ENCODE peak calls at places on chromosomes 16 and 17, in eight cellular contexts. One of them, this sample, is unnamed.

GRCh38 chr17:75707096-75707720 is 14.1 kb upstream of the ITGB4 start:
- DNase-seq in stomach: peak; percentile 73
- DNase-seq in SK-N-MC: no peak
- DNase-seq in hepatocyte: no peak
- DNase-seq in thoracic aorta: no peak
- DNase-seq in cardiac muscle cell: peak; percentile 38
- DNase-seq in CD8-positive, alpha-beta T cell: no peak
- DNase-seq in left ventricle myocardium inferior: peak; percentile 53
- DNase-seq in this sample: no peak

GRCh38 chr17:19265755-19266154 is 28.6 kb downstream of the EPN2 start:
- DNase-seq in stomach: no peak
- DNase-seq in SK-N-MC: no peak
- DNase-seq in hepatocyte: no peak
- DNase-seq in thoracic aorta: no peak
- DNase-seq in cardiac muscle cell: no peak
- DNase-seq in CD8-positive, alpha-beta T cell: no peak
- DNase-seq in left ventricle myocardium inferior: no peak
- DNase-seq in this sample: no peak

GRCh38 chr17:80545499-80545826 is 825 bp downstream of the RPTOR start:
- DNase-seq in stomach: no peak
- DNase-seq in SK-N-MC: no peak
- DNase-seq in hepatocyte: no peak
- DNase-seq in thoracic aorta: no peak
- DNase-seq in cardiac muscle cell: peak; percentile 27
- DNase-seq in CD8-positive, alpha-beta T cell: no peak
- DNase-seq in left ventricle myocardium inferior: no peak
- DNase-seq in this sample: peak; percentile 39

GRCh38 chr16:85735225-85735722 is 15.6 kb downstream of the C16orf74 start:
- DNase-seq in stomach: peak; percentile 40
- DNase-seq in SK-N-MC: no peak
- DNase-seq in hepatocyte: no peak
- DNase-seq in thoracic aorta: no peak
- DNase-seq in cardiac muscle cell: no peak
- DNase-seq in CD8-positive, alpha-beta T cell: peak; percentile 57
- DNase-seq in left ventricle myocardium inferior: no peak
- DNase-seq in this sample: no peak

GRCh38 chr17:70024253-70024652 is 50.8 kb upstream of the KCNJ16 start:
- DNase-seq in stomach: no peak
- DNase-seq in SK-N-MC: no peak
- DNase-seq in hepatocyte: no peak
- DNase-seq in thoracic aorta: no peak
- DNase-seq in cardiac muscle cell: no peak
- DNase-seq in CD8-positive, alpha-beta T cell: no peak
- DNase-seq in left ventricle myocardium inferior: no peak
- DNase-seq in this sample: no peak

GRCh38 chr17:6140188-6140587 is 70.0 kb downstream of the WSCD1 start:
- DNase-seq in stomach: no peak
- DNase-seq in SK-N-MC: no peak
- DNase-seq in hepatocyte: no peak
- DNase-seq in thoracic aorta: no peak
- DNase-seq in cardiac muscle cell: no peak
- DNase-seq in CD8-positive, alpha-beta T cell: no peak
- DNase-seq in left ventricle myocardium inferior: no peak
- DNase-seq in this sample: no peak

GRCh38 chr17:78390241-78391050 is 12.0 kb downstream of the PGS1 start:
- DNase-seq in stomach: no peak
- DNase-seq in SK-N-MC: no peak
- DNase-seq in hepatocyte: peak; percentile 69
- DNase-seq in thoracic aorta: no peak
- DNase-seq in cardiac muscle cell: peak; percentile 91
- DNase-seq in CD8-positive, alpha-beta T cell: no peak
- DNase-seq in left ventricle myocardium inferior: no peak
- DNase-seq in this sample: peak; percentile 100

GRCh38 chr16:720507-720989 is 398 bp upstream of the ANTKMT start:
- DNase-seq in stomach: no peak
- DNase-seq in SK-N-MC: no peak
- DNase-seq in hepatocyte: peak; percentile 73
- DNase-seq in thoracic aorta: no peak
- DNase-seq in cardiac muscle cell: peak; percentile 82
- DNase-seq in CD8-positive, alpha-beta T cell: no peak
- DNase-seq in left ventricle myocardium inferior: peak; percentile 46
- DNase-seq in this sample: peak; percentile 94

GRCh38 chr17:74677558-74678466 is 34.9 kb downstream of the CD300LF start:
- DNase-seq in stomach: no peak
- DNase-seq in SK-N-MC: no peak
- DNase-seq in hepatocyte: peak; percentile 70
- DNase-seq in thoracic aorta: no peak
- DNase-seq in cardiac muscle cell: peak; percentile 48
- DNase-seq in CD8-positive, alpha-beta T cell: no peak
- DNase-seq in left ventricle myocardium inferior: peak; percentile 55
- DNase-seq in this sample: peak; percentile 19

GRCh38 chr17:15490634-15491261 is 23.3 kb upstream of the CDRT4 start:
- DNase-seq in stomach: no peak
- DNase-seq in SK-N-MC: no peak
- DNase-seq in hepatocyte: peak; percentile 78
- DNase-seq in thoracic aorta: no peak
- DNase-seq in cardiac muscle cell: peak; percentile 65
- DNase-seq in CD8-positive, alpha-beta T cell: no peak
- DNase-seq in left ventricle myocardium inferior: peak; percentile 72
- DNase-seq in this sample: peak; percentile 70

GRCh38 chr16:19559242-19559910 is 3.9 kb downstream of the VPS35L start:
- DNase-seq in stomach: no peak
- DNase-seq in SK-N-MC: peak; percentile 51
- DNase-seq in hepatocyte: peak; percentile 78
- DNase-seq in thoracic aorta: no peak
- DNase-seq in cardiac muscle cell: peak; percentile 77
- DNase-seq in CD8-positive, alpha-beta T cell: no peak
- DNase-seq in left ventricle myocardium inferior: no peak
- DNase-seq in this sample: peak; percentile 8

GRCh38 chr16:68802190-68802589 is 41.1 kb upstream of the TANGO6 start:
- DNase-seq in stomach: no peak
- DNase-seq in SK-N-MC: no peak
- DNase-seq in hepatocyte: peak; percentile 48
- DNase-seq in thoracic aorta: no peak
- DNase-seq in cardiac muscle cell: peak; percentile 94
- DNase-seq in CD8-positive, alpha-beta T cell: no peak
- DNase-seq in left ventricle myocardium inferior: no peak
- DNase-seq in this sample: no peak

GRCh38 chr17:83124871-83125514 is 45.6 kb downstream of the METRNL start:
- DNase-seq in stomach: no peak
- DNase-seq in SK-N-MC: no peak
- DNase-seq in hepatocyte: no peak
- DNase-seq in thoracic aorta: no peak
- DNase-seq in cardiac muscle cell: no peak
- DNase-seq in CD8-positive, alpha-beta T cell: no peak
- DNase-seq in left ventricle myocardium inferior: no peak
- DNase-seq in this sample: no peak

GRCh38 chr16:89155184-89155679 is 16.3 kb upstream of the CDH15 start:
- DNase-seq in stomach: peak; percentile 59
- DNase-seq in SK-N-MC: no peak
- DNase-seq in hepatocyte: peak; percentile 67
- DNase-seq in thoracic aorta: peak; percentile 18
- DNase-seq in cardiac muscle cell: peak; percentile 93
- DNase-seq in CD8-positive, alpha-beta T cell: no peak
- DNase-seq in left ventricle myocardium inferior: peak; percentile 73
- DNase-seq in this sample: peak; percentile 42

GRCh38 chr16:17556276-17557052 is 85.7 kb upstream of the XYLT1 start:
- DNase-seq in stomach: no peak
- DNase-seq in SK-N-MC: no peak
- DNase-seq in hepatocyte: peak; percentile 47
- DNase-seq in thoracic aorta: no peak
- DNase-seq in cardiac muscle cell: peak; percentile 3
- DNase-seq in CD8-positive, alpha-beta T cell: no peak
- DNase-seq in left ventricle myocardium inferior: no peak
- DNase-seq in this sample: peak; percentile 22

GRCh38 chr17:16417896-16418683 is 2.7 kb downstream of the TRPV2 start:
- DNase-seq in stomach: no peak
- DNase-seq in SK-N-MC: no peak
- DNase-seq in hepatocyte: peak; percentile 5
- DNase-seq in thoracic aorta: no peak
- DNase-seq in cardiac muscle cell: peak; percentile 50
- DNase-seq in CD8-positive, alpha-beta T cell: no peak
- DNase-seq in left ventricle myocardium inferior: no peak
- DNase-seq in this sample: peak; percentile 65

GRCh38 chr16:56203052-56203451 is 11.8 kb downstream of the GNAO1 start:
- DNase-seq in stomach: no peak
- DNase-seq in SK-N-MC: no peak
- DNase-seq in hepatocyte: peak; percentile 25
- DNase-seq in thoracic aorta: no peak
- DNase-seq in cardiac muscle cell: peak; percentile 9
- DNase-seq in CD8-positive, alpha-beta T cell: no peak
- DNase-seq in left ventricle myocardium inferior: no peak
- DNase-seq in this sample: peak; percentile 29

GRCh38 chr17:31549525-31550388 is 158.3 kb downstream of the RAB11FIP4 start:
- DNase-seq in stomach: peak; percentile 96
- DNase-seq in SK-N-MC: peak; percentile 55
- DNase-seq in hepatocyte: peak; percentile 94
- DNase-seq in thoracic aorta: peak; percentile 76
- DNase-seq in cardiac muscle cell: peak; percentile 95
- DNase-seq in CD8-positive, alpha-beta T cell: peak; percentile 88
- DNase-seq in left ventricle myocardium inferior: peak; percentile 91
- DNase-seq in this sample: peak; percentile 97

GRCh38 chr16:88928405-88929375 is 48.3 kb downstream of the CBFA2T3 start:
- DNase-seq in stomach: peak; percentile 47
- DNase-seq in SK-N-MC: no peak
- DNase-seq in hepatocyte: no peak
- DNase-seq in thoracic aorta: no peak
- DNase-seq in cardiac muscle cell: no peak
- DNase-seq in CD8-positive, alpha-beta T cell: no peak
- DNase-seq in left ventricle myocardium inferior: no peak
- DNase-seq in this sample: no peak

GRCh38 chr17:79984877-79985276 is 50.8 kb downstream of the TBC1D16 start:
- DNase-seq in stomach: no peak
- DNase-seq in SK-N-MC: no peak
- DNase-seq in hepatocyte: no peak
- DNase-seq in thoracic aorta: no peak
- DNase-seq in cardiac muscle cell: no peak
- DNase-seq in CD8-positive, alpha-beta T cell: no peak
- DNase-seq in left ventricle myocardium inferior: no peak
- DNase-seq in this sample: no peak

GRCh38 chr17:5591966-5592365 is 7.7 kb upstream of the NLRP1 start:
- DNase-seq in stomach: no peak
- DNase-seq in SK-N-MC: no peak
- DNase-seq in hepatocyte: no peak
- DNase-seq in thoracic aorta: no peak
- DNase-seq in cardiac muscle cell: no peak
- DNase-seq in CD8-positive, alpha-beta T cell: no peak
- DNase-seq in left ventricle myocardium inferior: no peak
- DNase-seq in this sample: no peak

GRCh38 chr17:50014471-50015088 is 19.6 kb upstream of the DLX3 start:
- DNase-seq in stomach: peak; percentile 8
- DNase-seq in SK-N-MC: no peak
- DNase-seq in hepatocyte: no peak
- DNase-seq in thoracic aorta: no peak
- DNase-seq in cardiac muscle cell: no peak
- DNase-seq in CD8-positive, alpha-beta T cell: no peak
- DNase-seq in left ventricle myocardium inferior: no peak
- DNase-seq in this sample: no peak
- H3K9me3 ChIP-seq in stomach: peaks cover 30% of the 10 kb centered on the region
- H3K9me3 ChIP-seq in SK-N-MC: no peaks in the 10 kb centered on the region
- H3K9me3 ChIP-seq in hepatocyte: no peaks in the 10 kb centered on the region
- H3K9me3 ChIP-seq in thoracic aorta: peaks cover 17% of the 10 kb centered on the region
- H3K9me3 ChIP-seq in cardiac muscle cell: no peaks in the 10 kb centered on the region
- H3K9me3 ChIP-seq in CD8-positive, alpha-beta T cell: no peaks in the 10 kb centered on the region
- H3K9me3 ChIP-seq in left ventricle myocardium inferior: peaks cover 40% of the 10 kb centered on the region
- H3K9me3 ChIP-seq in this sample: no peaks in the 10 kb centered on the region

GRCh38 chr16:10388987-10389386 is 3.1 kb downstream of the ATF7IP2 start:
- DNase-seq in stomach: no peak
- DNase-seq in SK-N-MC: no peak
- DNase-seq in hepatocyte: no peak
- DNase-seq in thoracic aorta: no peak
- DNase-seq in cardiac muscle cell: no peak
- DNase-seq in CD8-positive, alpha-beta T cell: no peak
- DNase-seq in left ventricle myocardium inferior: no peak
- DNase-seq in this sample: no peak
- H3K9me3 ChIP-seq in stomach: no peaks in the 10 kb centered on the region
- H3K9me3 ChIP-seq in SK-N-MC: peaks cover 3% of the 10 kb centered on the region
- H3K9me3 ChIP-seq in hepatocyte: no peaks in the 10 kb centered on the region
- H3K9me3 ChIP-seq in thoracic aorta: no peaks in the 10 kb centered on the region
- H3K9me3 ChIP-seq in cardiac muscle cell: no peaks in the 10 kb centered on the region
- H3K9me3 ChIP-seq in CD8-positive, alpha-beta T cell: no peaks in the 10 kb centered on the region
- H3K9me3 ChIP-seq in left ventricle myocardium inferior: no peaks in the 10 kb centered on the region
- H3K9me3 ChIP-seq in this sample: no peaks in the 10 kb centered on the region

GRCh38 chr16:35746963-35747657 is 2287.7 kb downstream of the TP53TG3F start:
- DNase-seq in stomach: no peak
- DNase-seq in SK-N-MC: no peak
- DNase-seq in hepatocyte: no peak
- DNase-seq in thoracic aorta: no peak
- DNase-seq in cardiac muscle cell: no peak
- DNase-seq in CD8-positive, alpha-beta T cell: no peak
- DNase-seq in left ventricle myocardium inferior: no peak
- DNase-seq in this sample: no peak

GRCh38 chr16:35749253-35750141 is 2290.1 kb downstream of the TP53TG3F start:
- DNase-seq in stomach: no peak
- DNase-seq in SK-N-MC: no peak
- DNase-seq in hepatocyte: no peak
- DNase-seq in thoracic aorta: no peak
- DNase-seq in cardiac muscle cell: no peak
- DNase-seq in CD8-positive, alpha-beta T cell: no peak
- DNase-seq in left ventricle myocardium inferior: no peak
- DNase-seq in this sample: no peak

GRCh38 chr16:35747658-35748455 is 2288.4 kb downstream of the TP53TG3F start:
- DNase-seq in stomach: no peak
- DNase-seq in SK-N-MC: no peak
- DNase-seq in hepatocyte: no peak
- DNase-seq in thoracic aorta: no peak
- DNase-seq in cardiac muscle cell: no peak
- DNase-seq in CD8-positive, alpha-beta T cell: no peak
- DNase-seq in left ventricle myocardium inferior: no peak
- DNase-seq in this sample: no peak

GRCh38 chr16:35750157-35750689 is 2290.8 kb downstream of the TP53TG3F start:
- DNase-seq in stomach: no peak
- DNase-seq in SK-N-MC: no peak
- DNase-seq in hepatocyte: no peak
- DNase-seq in thoracic aorta: no peak
- DNase-seq in cardiac muscle cell: no peak
- DNase-seq in CD8-positive, alpha-beta T cell: no peak
- DNase-seq in left ventricle myocardium inferior: no peak
- DNase-seq in this sample: no peak

GRCh38 chr16:35748621-35749252 is 2289.3 kb downstream of the TP53TG3F start:
- DNase-seq in stomach: no peak
- DNase-seq in SK-N-MC: no peak
- DNase-seq in hepatocyte: no peak
- DNase-seq in thoracic aorta: no peak
- DNase-seq in cardiac muscle cell: no peak
- DNase-seq in CD8-positive, alpha-beta T cell: no peak
- DNase-seq in left ventricle myocardium inferior: no peak
- DNase-seq in this sample: no peak
- H3K9me3 ChIP-seq in stomach: peaks cover 85% of the 10 kb centered on the region
- H3K9me3 ChIP-seq in SK-N-MC: no peaks in the 10 kb centered on the region
- H3K9me3 ChIP-seq in hepatocyte: no peaks in the 10 kb centered on the region
- H3K9me3 ChIP-seq in thoracic aorta: no peaks in the 10 kb centered on the region
- H3K9me3 ChIP-seq in cardiac muscle cell: no peaks in the 10 kb centered on the region
- H3K9me3 ChIP-seq in CD8-positive, alpha-beta T cell: no peaks in the 10 kb centered on the region
- H3K9me3 ChIP-seq in left ventricle myocardium inferior: no peaks in the 10 kb centered on the region
- H3K9me3 ChIP-seq in this sample: no peaks in the 10 kb centered on the region

DNA sequence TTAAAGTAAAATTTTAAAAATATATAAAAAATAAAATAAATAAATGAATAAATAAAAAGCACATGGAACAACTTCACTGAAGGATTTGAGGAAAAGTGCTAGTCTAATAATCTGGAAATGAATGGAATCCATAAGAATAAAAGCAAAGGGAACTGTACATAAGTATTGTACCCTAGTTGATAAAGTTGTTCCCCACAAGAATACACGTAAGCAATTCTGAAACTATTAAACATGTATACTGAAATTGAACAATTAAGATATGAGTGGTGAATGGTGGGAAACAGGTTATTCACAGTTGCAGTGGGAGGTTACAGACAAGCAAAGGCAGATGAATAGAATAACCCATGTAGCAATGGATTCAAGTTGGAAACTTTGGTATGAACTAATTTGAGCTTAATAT is 853.2 kb upstream of the SOX9 start:
- DNase-seq in stomach: no peak
- DNase-seq in SK-N-MC: no peak
- DNase-seq in hepatocyte: no peak
- DNase-seq in thoracic aorta: no peak
- DNase-seq in cardiac muscle cell: no peak
- DNase-seq in CD8-positive, alpha-beta T cell: no peak
- DNase-seq in left ventricle myocardium inferior: no peak
- DNase-seq in this sample: no peak
- H3K9me3 ChIP-seq in stomach: peaks cover 17% of the 10 kb centered on the region
- H3K9me3 ChIP-seq in SK-N-MC: no peaks in the 10 kb centered on the region
- H3K9me3 ChIP-seq in hepatocyte: no peaks in the 10 kb centered on the region
- H3K9me3 ChIP-seq in thoracic aorta: peaks cover 9% of the 10 kb centered on the region
- H3K9me3 ChIP-seq in cardiac muscle cell: no peaks in the 10 kb centered on the region
- H3K9me3 ChIP-seq in CD8-positive, alpha-beta T cell: no peaks in the 10 kb centered on the region
- H3K9me3 ChIP-seq in left ventricle myocardium inferior: peaks cover 47% of the 10 kb centered on the region
- H3K9me3 ChIP-seq in this sample: peaks cover 13% of the 10 kb centered on the region